ENCODE peak calls at places on chromosomes 4 and X, in nine cellular contexts. N is GM12878; B is stimulated activated CD4-positive, alpha-beta T cell treated with anti-CD3 and anti-CD28 coated beads, TNF-alpha, amount 100 ng/mL, for 24 hours; Y is NCI-H2029; I is CD8-positive, alpha-beta T cell; R is amygdala; C is fibroblast of mammary gland; K is fibroblast of lung; G is left cardiac atrium. J is an unnamed sample.

GRCh38 chrX:17535229-17535628 is 160.2 kb downstream of the NHS start:
- DNase-seq in R (no peak), B (peak; percentile 43), K (no peak), N (no peak), C (peak; percentile 54), I (peak; percentile 0), Y (no peak), G (no peak), J (peak; percentile 42)

GRCh38 chrX:16185725-16186136 is 18.4 kb downstream of the MAGEB17 start:
- DNase-seq in C (peak; percentile 84), Y (no peak), G (no peak), R (no peak), I (no peak), N (peak; percentile 27), B (no peak), K (peak; percentile 90), J (peak; percentile 11)

GRCh38 chrX:40474205-40474626 is 106.6 kb upstream of the ATP6AP2 start:
- DNase-seq in Y (no peak), N (no peak), I (no peak), B (no peak), G (no peak), C (no peak), K (peak; percentile 37), R (no peak), J (no peak)

GRCh38 chrX:38061335-38061734 is 55.0 kb downstream of the SYTL5 start:
- DNase-seq in B (no peak), N (no peak), G (no peak), C (peak; percentile 49), K (peak; percentile 69), I (no peak), R (no peak), Y (no peak), J (peak; percentile 2)

GRCh38 chrX:141341341-141341740 is 99.0 kb upstream of the SPANXC start:
- DNase-seq in C (peak; percentile 78), N (no peak), I (no peak), K (peak; percentile 88), Y (no peak), G (peak; percentile 33), R (no peak), B (no peak), J (no peak)

GRCh38 chrX:12615061-12615460 is 176.2 kb upstream of the PRPS2 start:
- DNase-seq in N (no peak), R (no peak), Y (no peak), I (no peak), C (no peak), B (no peak), G (no peak), K (no peak), J (no peak)

GRCh38 chr4:3136454-3136853 is 62.0 kb downstream of the HTT start:
- DNase-seq in N (no peak), G (no peak), B (no peak), C (peak; percentile 28), R (no peak), I (no peak), Y (no peak), K (no peak), J (no peak)

GRCh38 chrX:21487832-21488231 is 113.6 kb downstream of the CNKSR2 start:
- DNase-seq in B (no peak), Y (peak; percentile 87), G (no peak), C (no peak), R (no peak), N (no peak), K (peak; percentile 23), I (no peak), J (no peak)

GRCh38 chr4:165784672-165785071 is 88.4 kb upstream of the TLL1 start:
- DNase-seq in G (peak; percentile 56), K (no peak), Y (peak; percentile 49), I (no peak), B (no peak), C (peak; percentile 30), N (no peak), R (no peak), J (no peak)

GRCh38 chr4:152488246-152488645 is 47.6 kb downstream of the FBXW7 start:
- DNase-seq in Y (no peak), B (no peak), I (no peak), N (no peak), G (no peak), R (no peak), C (no peak), K (no peak), J (no peak)

GRCh38 chr4:117064297-117064696 is 21.1 kb downstream of the TRAM1L1 start:
- DNase-seq in G (no peak), N (no peak), R (no peak), K (peak; percentile 95), Y (no peak), B (no peak), I (no peak), C (no peak), J (no peak)

GRCh38 chrX:15471016-15471415 is 22.1 kb downstream of the PIR start:
- DNase-seq in Y (no peak), K (peak; percentile 57), N (peak; percentile 27), G (peak; percentile 51), I (peak; percentile 22), C (peak; percentile 75), R (peak; percentile 1), B (peak; percentile 44), J (peak; percentile 39)

GRCh38 chrX:130637591-130637990 is 235.8 kb downstream of the RBMX2 start:
- DNase-seq in R (no peak), I (no peak), G (no peak), B (no peak), N (no peak), K (peak; percentile 23), Y (no peak), C (peak; percentile 52), J (no peak)

GRCh38 chr4:6999172-7000086 is 43.7 kb upstream of the TADA2B start:
- DNase-seq in I (no peak), Y (no peak), R (no peak), K (no peak), G (no peak), C (no peak), N (no peak), B (no peak), J (peak; percentile 30)

GRCh38 chrX:155899366-155899765 is 18.2 kb downstream of the VAMP7 start:
- DNase-seq in C (no peak), I (no peak), N (no peak), B (no peak), Y (no peak), G (no peak), K (no peak), R (no peak), J (no peak)

GRCh38 chr4:69907151-69907550 is 23.7 kb upstream of the CSN1S1 start:
- DNase-seq in G (no peak), I (no peak), K (peak; percentile 20), R (no peak), B (no peak), C (peak; percentile 24), N (no peak), Y (no peak), J (no peak)

GRCh38 chrX:83916525-83916924 is 55.6 kb downstream of the CYLC1 start:
- DNase-seq in B (no peak), Y (no peak), I (no peak), K (no peak), R (no peak), C (peak; percentile 23), G (no peak), N (no peak), J (peak; percentile 0)

GRCh38 chr4:172356002-172356401 is 542.8 kb downstream of the GALNTL6 start:
- DNase-seq in K (peak; percentile 1), C (peak; percentile 41), I (no peak), B (no peak), G (no peak), N (no peak), R (no peak), Y (no peak), J (no peak)

J was measured in K562.